ENCODE peak calls at places on chromosomes 5 and 9, in nine cellular contexts. One of them, this sample, is unnamed.

GRCh38 chr5:92505145-92505544 is 1075.9 kb downstream of the NR2F1-AS1 start:
- DNase-seq in MCF 10A: peak
- DNase-seq in transverse colon: no peak
- DNase-seq in omental fat pad: no peak
- DNase-seq in spleen: no peak
- DNase-seq in natural killer cell: no peak
- DNase-seq in progenitor cell of endocrine pancreas: no peak
- DNase-seq in AG09309: no peak
- DNase-seq in testis: no peak
- DNase-seq in this sample: no peak

GRCh38 chr5:31027726-31028125 is 165.8 kb upstream of the CDH6 start:
- DNase-seq in MCF 10A: no peak
- DNase-seq in spleen: no peak
- DNase-seq in omental fat pad: no peak
- DNase-seq in transverse colon: no peak
- DNase-seq in testis: no peak
- DNase-seq in progenitor cell of endocrine pancreas: no peak
- DNase-seq in natural killer cell: no peak
- DNase-seq in AG09309: no peak
- DNase-seq in this sample: no peak

GRCh38 chr9:31597977-31598376 is 786.5 kb upstream of the ACO1 start:
- DNase-seq in spleen: no peak
- DNase-seq in testis: no peak
- DNase-seq in omental fat pad: no peak
- DNase-seq in natural killer cell: no peak
- DNase-seq in MCF 10A: peak
- DNase-seq in AG09309: no peak
- DNase-seq in transverse colon: no peak
- DNase-seq in progenitor cell of endocrine pancreas: no peak
- DNase-seq in this sample: no peak

GRCh38 chr5:87245451-87245850 is 22.2 kb upstream of the RASA1 start:
- DNase-seq in spleen: no peak
- DNase-seq in omental fat pad: no peak
- DNase-seq in testis: no peak
- DNase-seq in progenitor cell of endocrine pancreas: no peak
- DNase-seq in natural killer cell: no peak
- DNase-seq in AG09309: no peak
- DNase-seq in transverse colon: no peak
- DNase-seq in MCF 10A: no peak
- DNase-seq in this sample: no peak

GRCh38 chr5:40220260-40220659 is 459.5 kb upstream of the PTGER4 start:
- DNase-seq in MCF 10A: no peak
- DNase-seq in natural killer cell: no peak
- DNase-seq in spleen: no peak
- DNase-seq in testis: no peak
- DNase-seq in omental fat pad: no peak
- DNase-seq in AG09309: no peak
- DNase-seq in transverse colon: no peak
- DNase-seq in progenitor cell of endocrine pancreas: no peak
- DNase-seq in this sample: no peak

GRCh38 chr9:29209748-29210276 is 1636.5 kb upstream of the C9orf72 start:
- DNase-seq in AG09309: no peak
- DNase-seq in MCF 10A: no peak
- DNase-seq in natural killer cell: no peak
- DNase-seq in progenitor cell of endocrine pancreas: no peak
- DNase-seq in spleen: no peak
- DNase-seq in transverse colon: no peak
- DNase-seq in testis: no peak
- DNase-seq in omental fat pad: no peak
- DNase-seq in this sample: no peak

GRCh38 chr5:177306674-177307543 is 3.3 kb downstream of the PRELID1 start:
- DNase-seq in testis: no peak
- DNase-seq in omental fat pad: no peak
- DNase-seq in transverse colon: no peak
- DNase-seq in MCF 10A: peak
- DNase-seq in progenitor cell of endocrine pancreas: no peak
- DNase-seq in spleen: peak
- DNase-seq in AG09309: no peak
- DNase-seq in natural killer cell: no peak
- DNase-seq in this sample: no peak

GRCh38 chr9:21017092-21017491 is 14.3 kb downstream of the HACD4 start:
- DNase-seq in progenitor cell of endocrine pancreas: no peak
- DNase-seq in omental fat pad: no peak
- DNase-seq in MCF 10A: peak
- DNase-seq in transverse colon: no peak
- DNase-seq in testis: no peak
- DNase-seq in spleen: no peak
- DNase-seq in natural killer cell: no peak
- DNase-seq in AG09309: peak
- DNase-seq in this sample: no peak

GRCh38 chr9:33198163-33198562 is 31.0 kb upstream of the B4GALT1 start:
- DNase-seq in progenitor cell of endocrine pancreas: no peak
- DNase-seq in transverse colon: no peak
- DNase-seq in omental fat pad: no peak
- DNase-seq in MCF 10A: peak
- DNase-seq in testis: peak
- DNase-seq in AG09309: peak
- DNase-seq in spleen: no peak
- DNase-seq in natural killer cell: no peak
- DNase-seq in this sample: no peak

GRCh38 chr9:28079677-28080076 is 506.4 kb upstream of the C9orf72 start:
- DNase-seq in omental fat pad: no peak
- DNase-seq in MCF 10A: no peak
- DNase-seq in spleen: no peak
- DNase-seq in AG09309: no peak
- DNase-seq in transverse colon: no peak
- DNase-seq in testis: no peak
- DNase-seq in natural killer cell: no peak
- DNase-seq in progenitor cell of endocrine pancreas: no peak
- DNase-seq in this sample: no peak

GRCh38 chr5:76175821-76176403 is 92.7 kb downstream of the SV2C start:
- DNase-seq in testis: no peak
- DNase-seq in MCF 10A: no peak
- DNase-seq in AG09309: no peak
- DNase-seq in progenitor cell of endocrine pancreas: no peak
- DNase-seq in natural killer cell: no peak
- DNase-seq in transverse colon: no peak
- DNase-seq in spleen: no peak
- DNase-seq in omental fat pad: no peak
- DNase-seq in this sample: no peak

GRCh38 chr5:84518862-84519261 is 134.2 kb upstream of the EDIL3 start:
- DNase-seq in MCF 10A: no peak
- DNase-seq in transverse colon: no peak
- DNase-seq in omental fat pad: no peak
- DNase-seq in progenitor cell of endocrine pancreas: no peak
- DNase-seq in spleen: no peak
- DNase-seq in AG09309: no peak
- DNase-seq in natural killer cell: no peak
- DNase-seq in testis: no peak
- DNase-seq in this sample: no peak

DNA sequence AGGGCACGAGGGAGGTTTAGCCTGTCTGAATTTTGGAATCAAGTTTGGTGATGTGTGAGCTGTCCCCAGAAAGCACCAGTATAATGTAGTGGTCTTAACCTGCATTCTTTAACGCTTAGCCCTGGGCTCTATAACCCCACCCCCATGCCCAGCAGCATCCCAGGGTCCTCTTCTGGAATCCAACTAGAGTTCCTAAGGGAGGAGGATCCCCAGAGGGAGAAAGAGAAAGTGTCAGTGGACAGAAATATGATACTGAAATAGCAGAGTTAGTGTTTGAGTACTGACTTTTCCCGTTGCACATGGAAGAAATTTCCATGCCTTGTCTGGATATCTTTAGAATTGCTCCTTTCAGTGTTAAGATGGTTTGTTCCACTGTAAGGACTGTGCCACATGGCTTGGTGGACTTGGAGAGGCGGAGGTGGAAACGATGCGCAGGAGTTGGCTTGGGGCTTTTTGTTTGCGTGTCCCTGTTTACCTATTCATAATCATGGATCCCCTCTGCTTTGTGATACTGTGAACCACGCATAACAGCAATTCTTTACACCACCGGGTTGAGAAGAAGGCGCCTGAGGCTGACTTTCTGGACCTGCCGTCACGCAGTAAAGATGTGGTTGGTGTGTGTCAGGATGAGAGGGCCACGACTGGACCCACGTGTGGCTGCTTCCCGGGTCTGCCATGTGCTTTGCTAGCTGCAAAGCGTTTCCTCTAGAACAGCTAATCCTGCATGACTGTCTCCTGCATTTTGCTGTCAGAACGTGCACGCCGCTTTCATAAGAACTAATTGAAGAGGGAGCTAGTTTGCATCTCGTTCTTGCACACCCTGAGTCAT is 142.3 kb downstream of the SMARCA2 start:
- DNase-seq in testis: peak
- DNase-seq in MCF 10A: peak
- DNase-seq in transverse colon: peak
- DNase-seq in progenitor cell of endocrine pancreas: no peak
- DNase-seq in omental fat pad: no peak
- DNase-seq in spleen: peak
- DNase-seq in natural killer cell: peak
- DNase-seq in AG09309: no peak
- DNase-seq in this sample: peak
- TF ChIP-seq CTCF in testis: no peak
- TF ChIP-seq CTCF in MCF 10A: no peak
- TF ChIP-seq CTCF in transverse colon: no peak
- TF ChIP-seq CTCF in progenitor cell of endocrine pancreas: no peak
- TF ChIP-seq CTCF in omental fat pad: no peak
- TF ChIP-seq CTCF in spleen: no peak
- TF ChIP-seq CTCF in natural killer cell: no peak
- TF ChIP-seq CTCF in AG09309: no peak
- TF ChIP-seq CTCF in this sample: no peak

GRCh38 chr9:121075251-121076036 is 689 bp downstream of the CNTRL start:
- DNase-seq in testis: no peak
- DNase-seq in MCF 10A: no peak
- DNase-seq in AG09309: no peak
- DNase-seq in natural killer cell: no peak
- DNase-seq in transverse colon: no peak
- DNase-seq in omental fat pad: no peak
- DNase-seq in spleen: no peak
- DNase-seq in progenitor cell of endocrine pancreas: no peak
- DNase-seq in this sample: no peak
- TF ChIP-seq CTCF in testis: no peak
- TF ChIP-seq CTCF in MCF 10A: no peak
- TF ChIP-seq CTCF in AG09309: no peak
- TF ChIP-seq CTCF in natural killer cell: no peak
- TF ChIP-seq CTCF in transverse colon: no peak
- TF ChIP-seq CTCF in omental fat pad: no peak
- TF ChIP-seq CTCF in spleen: peak
- TF ChIP-seq CTCF in progenitor cell of endocrine pancreas: no peak
- TF ChIP-seq CTCF in this sample: no peak

GRCh38 chr9:88775559-88775958 is 215.7 kb upstream of the S1PR3 start:
- DNase-seq in omental fat pad: no peak
- DNase-seq in MCF 10A: peak
- DNase-seq in spleen: no peak
- DNase-seq in natural killer cell: no peak
- DNase-seq in transverse colon: no peak
- DNase-seq in progenitor cell of endocrine pancreas: no peak
- DNase-seq in AG09309: no peak
- DNase-seq in testis: no peak
- DNase-seq in this sample: no peak

GRCh38 chr9:88772602-88773001 is 218.7 kb upstream of the S1PR3 start:
- DNase-seq in natural killer cell: no peak
- DNase-seq in spleen: no peak
- DNase-seq in MCF 10A: no peak
- DNase-seq in testis: no peak
- DNase-seq in omental fat pad: no peak
- DNase-seq in transverse colon: no peak
- DNase-seq in AG09309: no peak
- DNase-seq in progenitor cell of endocrine pancreas: no peak
- DNase-seq in this sample: no peak

GRCh38 chr9:88775037-88775471 is 216.2 kb upstream of the S1PR3 start:
- DNase-seq in transverse colon: no peak
- DNase-seq in MCF 10A: peak
- DNase-seq in progenitor cell of endocrine pancreas: no peak
- DNase-seq in omental fat pad: no peak
- DNase-seq in testis: peak
- DNase-seq in AG09309: peak
- DNase-seq in spleen: no peak
- DNase-seq in natural killer cell: no peak
- DNase-seq in this sample: no peak

GRCh38 chr9:88773119-88773518 is 218.1 kb upstream of the S1PR3 start:
- DNase-seq in testis: no peak
- DNase-seq in AG09309: no peak
- DNase-seq in spleen: no peak
- DNase-seq in MCF 10A: no peak
- DNase-seq in transverse colon: no peak
- DNase-seq in progenitor cell of endocrine pancreas: no peak
- DNase-seq in omental fat pad: no peak
- DNase-seq in natural killer cell: no peak
- DNase-seq in this sample: no peak

DNA sequence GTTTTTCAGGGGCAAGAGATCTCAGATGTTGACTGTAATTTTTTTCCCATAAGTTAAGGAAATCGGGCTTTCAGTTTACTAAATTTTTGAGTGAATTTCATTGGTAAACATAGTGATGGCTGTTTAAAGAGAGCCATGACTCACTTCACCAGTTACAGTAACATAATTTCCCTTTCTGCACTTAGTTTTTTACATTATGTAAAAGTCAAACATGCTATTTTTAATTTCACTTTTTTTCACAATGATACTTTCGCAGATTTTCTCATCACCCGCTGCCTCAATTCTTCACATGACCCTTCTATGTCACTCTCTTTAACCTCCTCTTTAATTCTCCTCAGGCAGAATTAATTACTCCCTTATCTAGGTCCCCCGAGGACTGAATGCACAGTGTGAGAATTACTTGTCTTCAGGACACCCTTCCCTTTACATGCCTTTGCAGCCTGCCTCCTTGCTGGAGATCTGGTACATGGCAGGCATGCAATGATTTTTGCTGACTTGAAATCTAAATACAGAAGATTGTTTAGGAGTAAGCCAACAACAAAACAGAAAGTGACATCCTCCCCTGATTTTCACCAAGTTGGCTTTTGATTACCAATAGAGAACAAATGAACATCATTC is 217.5 kb upstream of the S1PR3 start:
- DNase-seq in omental fat pad: no peak
- DNase-seq in MCF 10A: peak
- DNase-seq in progenitor cell of endocrine pancreas: no peak
- DNase-seq in transverse colon: no peak
- DNase-seq in natural killer cell: no peak
- DNase-seq in AG09309: no peak
- DNase-seq in spleen: no peak
- DNase-seq in testis: no peak
- DNase-seq in this sample: no peak
- TF ChIP-seq CTCF in omental fat pad: no peak
- TF ChIP-seq CTCF in MCF 10A: no peak
- TF ChIP-seq CTCF in progenitor cell of endocrine pancreas: no peak
- TF ChIP-seq CTCF in transverse colon: no peak
- TF ChIP-seq CTCF in natural killer cell: no peak
- TF ChIP-seq CTCF in AG09309: peak
- TF ChIP-seq CTCF in spleen: no peak
- TF ChIP-seq CTCF in testis: no peak
- TF ChIP-seq CTCF in this sample: no peak

DNA sequence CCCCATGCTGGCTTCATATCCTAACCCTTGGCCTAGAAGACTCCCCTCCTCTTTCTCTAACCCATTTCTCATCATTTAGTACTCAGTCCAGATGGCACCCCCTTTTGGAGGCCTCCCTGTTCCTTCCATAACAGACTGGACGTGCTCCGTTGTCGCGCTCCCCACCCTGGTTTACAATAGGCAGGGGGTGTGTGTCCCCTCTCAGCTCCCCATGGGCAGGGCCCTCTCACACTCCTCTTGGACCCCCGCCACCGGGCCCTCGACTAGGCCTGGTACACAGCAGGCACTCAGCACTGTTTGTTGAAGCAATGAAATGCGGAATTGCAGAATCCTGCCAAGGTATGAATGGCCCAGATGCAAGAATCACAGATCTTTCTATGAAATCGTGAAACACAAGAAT is 227.4 kb downstream of the FSTL4 start:
- DNase-seq in natural killer cell: no peak
- DNase-seq in progenitor cell of endocrine pancreas: no peak
- DNase-seq in testis: peak
- DNase-seq in transverse colon: no peak
- DNase-seq in spleen: no peak
- DNase-seq in AG09309: no peak
- DNase-seq in MCF 10A: no peak
- DNase-seq in omental fat pad: no peak
- DNase-seq in this sample: no peak
- TF ChIP-seq CTCF in natural killer cell: no peak
- TF ChIP-seq CTCF in progenitor cell of endocrine pancreas: no peak
- TF ChIP-seq CTCF in testis: no peak
- TF ChIP-seq CTCF in transverse colon: no peak
- TF ChIP-seq CTCF in spleen: no peak
- TF ChIP-seq CTCF in AG09309: no peak
- TF ChIP-seq CTCF in MCF 10A: no peak
- TF ChIP-seq CTCF in omental fat pad: no peak
- TF ChIP-seq CTCF in this sample: no peak

This sample was measured in mesothelial cell of epicardium.